ENCODE peak calls at places on chromosomes 11 and 22, in nine cellular contexts. H is psoas muscle, M is thoracic aorta, F is uterus, K is fibroblast of lung, D is OCI-LY7, V is lower leg skin, T is heart right ventricle, I is A549. N is an unnamed sample.

GRCh38 chr11:102268083-102268984 is 49.0 kb upstream of the BIRC3 start:
- DNase-seq in H (peak), M (peak), F (peak), K (peak), D (peak), V (peak), T (peak), I (peak), N (peak)

GRCh38 chr11:41449483-41450050 is 9.9 kb downstream of the LRRC4C start:
- DNase-seq in H (no peak), M (no peak), F (no peak), K (no peak), D (no peak), V (no peak), T (no peak), I (no peak), N (no peak)

GRCh38 chr22:37967147-37967546 is 13.6 kb downstream of the POLR2F start:
- DNase-seq in H (no peak), M (no peak), F (no peak), K (no peak), D (no peak), V (no peak), T (no peak), I (no peak), N (no peak)

GRCh38 chr11:9609002-9609759 is 35.7 kb downstream of the WEE1 start:
- DNase-seq in H (no peak), M (no peak), F (no peak), K (no peak), D (peak), V (peak), T (no peak), I (no peak), N (no peak)

GRCh38 chr11:78465169-78465942 is 47.7 kb upstream of the GAB2 start:
- DNase-seq in H (no peak), M (no peak), F (no peak), K (no peak), D (peak), V (no peak), T (no peak), I (no peak), N (no peak)

GRCh38 chr22:39927544-39927943 is 26.7 kb downstream of the GRAP2 start:
- DNase-seq in H (no peak), M (no peak), F (no peak), K (no peak), D (no peak), V (no peak), T (no peak), I (no peak), N (no peak)

GRCh38 chr11:24965780-24966179 is 468.9 kb downstream of the LUZP2 start:
- DNase-seq in H (no peak), M (no peak), F (no peak), K (peak), D (no peak), V (no peak), T (no peak), I (no peak), N (no peak)

GRCh38 chr11:85721191-85721590 is 35.2 kb upstream of the CCDC89 start:
- DNase-seq in H (no peak), M (no peak), F (no peak), K (no peak), D (no peak), V (no peak), T (no peak), I (no peak), N (no peak)

GRCh38 chr11:55501014-55501413 is 53.3 kb upstream of the OR4C15 start:
- DNase-seq in H (no peak), M (no peak), F (no peak), K (no peak), D (no peak), V (no peak), T (no peak), I (no peak), N (no peak)

GRCh38 chr11:69040581-69041260 is 8.0 kb upstream of the TPCN2 start:
- DNase-seq in H (no peak), M (no peak), F (no peak), K (peak), D (no peak), V (no peak), T (no peak), I (no peak), N (peak)

GRCh38 chr11:33344611-33345010 is 87.4 kb downstream of the HIPK3 start:
- DNase-seq in H (no peak), M (no peak), F (no peak), K (peak), D (peak), V (no peak), T (no peak), I (no peak), N (no peak)
- TF ChIP-seq CTCF in H (peak), M (no peak), F (no peak), K (no peak), D (peak), V (no peak), T (peak), I (no peak), N (no peak)

DNA sequence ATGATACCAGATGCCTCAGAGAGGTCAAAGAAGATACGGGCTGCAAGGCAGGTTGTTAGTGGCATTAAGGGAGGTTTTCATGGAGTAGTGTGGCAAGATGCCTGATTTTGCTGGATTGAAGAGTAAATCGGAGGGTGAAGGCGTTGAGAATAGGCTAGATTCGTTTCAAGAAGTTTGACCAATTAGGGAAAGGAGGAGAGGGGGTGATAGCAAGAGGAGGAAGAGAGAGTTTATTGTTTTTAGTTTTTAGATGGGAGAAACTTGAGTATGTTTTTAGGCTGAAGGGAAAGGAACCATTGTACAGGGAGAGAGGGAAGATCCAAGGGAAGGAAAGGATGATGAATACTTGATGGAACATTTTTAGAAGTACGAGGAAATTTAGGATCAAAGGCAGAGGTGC is 16.5 kb downstream of the CSTPP1 start:
- DNase-seq in H (no peak), M (no peak), F (no peak), K (no peak), D (no peak), V (no peak), T (no peak), I (no peak), N (no peak)
- H3K4me3 ChIP-seq in H (no peak), M (no peak), F (no peak), K (no peak), D (no peak), V (no peak), T (no peak), I (no peak), N (no peak)

DNA sequence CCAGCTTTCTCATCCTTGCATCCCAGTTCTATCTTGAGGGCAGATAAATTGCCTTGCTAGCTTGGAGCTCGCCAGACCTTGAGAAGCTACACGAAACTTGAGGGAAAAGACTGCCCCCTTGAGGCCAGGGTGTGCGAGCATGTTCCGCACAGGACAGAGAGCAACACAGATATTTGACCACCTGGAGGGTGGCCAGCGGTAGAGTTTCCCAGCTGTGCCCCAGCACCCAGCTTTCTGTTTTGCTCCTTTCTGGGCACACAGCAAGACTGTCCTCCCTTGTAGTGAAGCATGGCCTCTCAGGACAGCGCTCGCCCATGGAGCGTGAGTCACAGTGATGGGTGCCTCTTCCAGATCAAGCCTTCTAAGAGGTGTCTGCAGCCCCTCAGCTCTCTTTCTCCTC is 23.5 kb downstream of the SPATA19 start:
- DNase-seq in H (no peak), M (no peak), F (no peak), K (peak), D (peak), V (peak), T (peak), I (peak), N (no peak)
- TF ChIP-seq CTCF in H (peak), M (no peak), F (no peak), K (no peak), D (peak), V (no peak), T (peak), I (peak), N (no peak)

DNA sequence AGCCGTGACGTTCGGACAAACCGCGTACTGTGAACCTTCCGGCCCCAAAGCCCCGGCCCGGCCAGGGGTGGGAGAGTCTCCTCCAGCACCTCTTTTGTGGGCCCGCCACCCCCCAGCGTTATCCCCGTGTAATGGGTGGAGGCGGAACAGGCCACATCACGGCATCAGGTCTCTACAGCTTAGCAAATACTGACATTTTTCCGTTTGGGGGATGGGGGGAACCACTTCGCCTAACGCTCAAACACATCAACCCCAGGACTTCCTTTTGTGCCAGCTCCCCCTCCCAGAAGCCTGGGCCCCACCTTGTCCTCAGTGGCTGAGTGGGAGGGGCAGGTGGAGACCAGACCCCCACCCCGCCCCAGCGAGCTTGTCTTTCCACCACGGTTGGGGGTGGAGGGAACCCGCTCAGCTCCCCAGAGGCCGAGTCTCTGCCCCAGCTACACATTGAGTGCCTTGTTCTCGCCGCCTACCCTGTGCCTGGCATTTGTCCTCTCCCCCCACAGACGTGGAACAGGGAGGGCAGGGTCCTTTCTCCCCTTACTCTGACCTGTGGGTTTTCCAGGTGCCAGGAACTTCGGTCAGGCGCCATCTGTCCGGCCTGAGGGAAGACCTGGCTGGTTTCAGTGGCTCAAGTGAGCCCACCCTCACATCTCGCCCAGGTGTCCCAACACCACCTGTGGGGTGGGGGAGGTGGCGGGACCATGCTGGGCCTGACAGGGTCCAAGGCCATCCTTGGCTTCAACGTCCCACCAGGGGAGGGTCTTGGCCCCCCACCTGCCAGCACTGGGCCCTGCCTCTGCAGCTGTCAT is 29.6 kb downstream of the SBF1 start:
- DNase-seq in H (peak), M (no peak), F (no peak), K (no peak), D (peak), V (no peak), T (peak), I (no peak), N (no peak)
- H3K4me3 ChIP-seq in H (no peak), M (no peak), F (no peak), K (no peak), D (no peak), V (no peak), T (no peak), I (no peak), N (no peak)

GRCh38 chr11:56624661-56625110 is 10.0 kb upstream of the OR5M1 start:
- DNase-seq in H (no peak), M (no peak), F (no peak), K (peak), D (peak), V (no peak), T (no peak), I (peak), N (peak)
- TF ChIP-seq CTCF in H (peak), M (peak), F (no peak), K (no peak), D (peak), V (no peak), T (peak), I (peak), N (peak)

DNA sequence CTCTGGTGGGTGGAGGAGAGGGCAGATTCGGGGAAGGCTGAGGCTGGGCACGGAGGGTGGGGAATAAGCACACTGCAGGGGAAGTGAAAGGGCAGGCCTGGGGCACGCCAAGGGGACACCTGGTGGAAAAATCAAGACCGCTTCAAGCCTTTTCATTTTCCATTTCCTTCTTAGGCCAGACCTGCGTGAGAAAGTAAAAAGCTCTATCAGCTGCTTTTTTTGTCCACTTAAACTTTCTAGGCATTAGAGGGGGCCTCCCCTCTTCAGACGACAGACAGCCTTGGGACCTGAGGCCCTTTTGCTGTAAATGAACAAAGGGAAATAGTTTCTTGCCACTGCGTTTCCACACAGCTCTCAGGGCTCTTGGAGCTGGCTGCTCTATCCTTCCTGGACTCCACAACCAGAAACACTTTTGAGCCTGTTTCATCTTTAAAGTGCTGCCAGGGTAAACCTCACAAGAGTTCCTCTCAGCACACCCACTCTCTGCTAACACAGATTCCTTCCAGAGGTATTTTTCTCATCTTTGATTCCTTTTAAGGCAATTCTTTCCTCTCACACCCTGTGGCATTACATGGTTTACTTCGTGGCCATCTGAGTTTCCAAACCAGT is 25.0 kb upstream of the SERPIND1 start:
- DNase-seq in H (no peak), M (no peak), F (no peak), K (no peak), D (peak), V (no peak), T (no peak), I (no peak), N (no peak)
- H3K4me3 ChIP-seq in H (no peak), M (no peak), F (no peak), K (no peak), D (no peak), V (no peak), T (no peak), I (no peak), N (no peak)

GRCh38 chr22:44444341-44445306 is 53.4 kb downstream of the RTL6 start:
- DNase-seq in H (no peak), M (no peak), F (no peak), K (no peak), D (peak), V (peak), T (no peak), I (no peak), N (no peak)
- TF ChIP-seq CTCF in H (no peak), M (no peak), F (no peak), K (no peak), D (peak), V (no peak), T (no peak), I (no peak), N (peak)

GRCh38 chr11:119341222-119342022 is 739 bp upstream of the C1QTNF5 start:
- DNase-seq in H (no peak), M (no peak), F (no peak), K (no peak), D (no peak), V (no peak), T (no peak), I (no peak), N (no peak)
- H3K4me3 ChIP-seq in H (peak), M (peak), F (no peak), K (no peak), D (no peak), V (no peak), T (peak), I (no peak), N (peak)

GRCh38 chr22:48396091-48396784 is 1431.4 kb downstream of the BRD1 start:
- DNase-seq in H (no peak), M (no peak), F (no peak), K (no peak), D (no peak), V (peak), T (no peak), I (no peak), N (no peak)
- TF ChIP-seq CTCF in H (no peak), M (no peak), F (no peak), K (no peak), D (no peak), V (no peak), T (no peak), I (no peak), N (no peak)

DNA sequence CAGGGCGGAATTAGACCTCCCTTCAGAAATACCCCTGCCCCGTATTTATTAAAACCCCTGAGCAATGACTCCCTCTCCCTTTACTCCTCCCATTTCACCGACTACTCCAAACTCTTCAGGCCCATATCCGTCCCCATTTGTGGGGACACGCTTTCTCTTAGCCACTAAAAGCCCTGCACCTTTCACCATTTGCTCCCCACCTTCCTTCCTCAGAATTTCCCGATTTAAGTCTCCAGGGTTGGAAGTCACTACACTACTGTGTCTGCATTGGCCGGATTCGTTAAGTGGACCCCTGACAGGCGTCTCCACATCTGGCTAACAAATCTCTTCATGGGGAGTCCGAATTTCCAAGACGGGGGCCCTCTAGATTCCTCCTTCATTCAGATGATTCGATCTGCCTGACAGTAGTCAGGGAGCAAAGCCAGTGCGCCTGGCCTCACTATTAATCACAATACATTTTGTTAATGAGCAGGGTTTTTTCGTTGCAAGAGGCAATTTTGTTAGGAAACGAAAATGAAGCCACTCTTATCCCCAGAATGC is 4.5 kb downstream of the SLC17A6 start:
- DNase-seq in H (no peak), M (no peak), F (no peak), K (no peak), D (no peak), V (no peak), T (no peak), I (no peak), N (no peak)
- H3K4me3 ChIP-seq in H (no peak), M (no peak), F (no peak), K (no peak), D (no peak), V (no peak), T (no peak), I (no peak), N (no peak)